ENCODE peak calls at places on chromosome 20, in six cellular contexts. I, F, Y, O, W and G are unnamed samples.

GRCh38 chr20:47493175-47493953 is 8.3 kb upstream of the NCOA3 start:
- DNase-seq in I (peak), F (peak), Y (no peak), O (no peak), W (peak), G (no peak)

GRCh38 chr20:51529758-51530157 is 12.8 kb downstream of the NFATC2 start:
- DNase-seq in I (no peak), F (no peak), Y (no peak), O (no peak), W (no peak), G (no peak)

GRCh38 chr20:32440069-32440757 is 82.1 kb downstream of the ASXL1 start:
- DNase-seq in I (no peak), F (no peak), Y (no peak), O (no peak), W (no peak), G (no peak)

GRCh38 chr20:10625641-10626040 is 48.2 kb downstream of the JAG1 start:
- DNase-seq in I (no peak), F (no peak), Y (no peak), O (no peak), W (no peak), G (no peak)

GRCh38 chr20:50358959-50359358 is 151.2 kb upstream of the PTPN1 start:
- DNase-seq in I (no peak), F (no peak), Y (no peak), O (no peak), W (no peak), G (no peak)

GRCh38 chr20:43798591-43799149 is 71.9 kb upstream of the GTSF1L start:
- DNase-seq in I (no peak), F (no peak), Y (no peak), O (no peak), W (no peak), G (no peak)

GRCh38 chr20:22745194-22745500 is 160.8 kb upstream of the FOXA2 start:
- DNase-seq in I (no peak), F (no peak), Y (no peak), O (no peak), W (no peak), G (no peak)

GRCh38 chr20:774680-775057 is 6.4 kb upstream of the SLC52A3 start:
- DNase-seq in I (no peak), F (no peak), Y (no peak), O (no peak), W (no peak), G (no peak)

GRCh38 chr20:58598271-58599015 is 52.6 kb upstream of the STX16 start:
- DNase-seq in I (no peak), F (peak), Y (no peak), O (no peak), W (no peak), G (no peak)

GRCh38 chr20:9241232-9241692 is 172.4 kb downstream of the PLCB4 start:
- DNase-seq in I (no peak), F (peak), Y (no peak), O (no peak), W (no peak), G (no peak)

GRCh38 chr20:61933481-61933950 is 132.2 kb downstream of the TAF4 start:
- DNase-seq in I (no peak), F (no peak), Y (no peak), O (no peak), W (no peak), G (no peak)